ENCODE peak calls at places on chromosome 11, in five cellular contexts. One of them, this sample, is unnamed.

GRCh38 chr11:59787816-59788215 is 22.8 kb downstream of the MRPL16 start:
- DNase-seq in DMS153: no peak
- DNase-seq in caudate nucleus: no peak
- DNase-seq in HL-60: no peak
- DNase-seq in hypothalamus: no peak
- DNase-seq in this sample: no peak

GRCh38 chr11:35373284-35373933 is 45.9 kb downstream of the SLC1A2 start:
- DNase-seq in HL-60: no peak
- DNase-seq in DMS153: no peak
- DNase-seq in caudate nucleus: no peak
- DNase-seq in hypothalamus: no peak
- DNase-seq in this sample: no peak

GRCh38 chr11:32586576-32587190 is 3.1 kb downstream of the EIF3M start:
- DNase-seq in DMS153: no peak
- DNase-seq in hypothalamus: no peak
- DNase-seq in HL-60: no peak
- DNase-seq in caudate nucleus: peak; percentile 5
- DNase-seq in this sample: no peak

GRCh38 chr11:93545566-93545965 is 2.4 kb upstream of the SMCO4 start:
- DNase-seq in caudate nucleus: no peak
- DNase-seq in hypothalamus: no peak
- DNase-seq in HL-60: no peak
- DNase-seq in DMS153: no peak
- DNase-seq in this sample: no peak

GRCh38 chr11:127521413-127521812 is 520.8 kb upstream of the KIRREL3 start:
- DNase-seq in hypothalamus: no peak
- DNase-seq in caudate nucleus: no peak
- DNase-seq in HL-60: no peak
- DNase-seq in DMS153: no peak
- DNase-seq in this sample: no peak

GRCh38 chr11:135008412-135008811 is 596.4 kb upstream of the B3GAT1 start:
- DNase-seq in HL-60: no peak
- DNase-seq in DMS153: no peak
- DNase-seq in caudate nucleus: no peak
- DNase-seq in hypothalamus: no peak
- DNase-seq in this sample: no peak

GRCh38 chr11:121929581-121929980 is 186.4 kb downstream of the BLID start:
- DNase-seq in hypothalamus: peak; percentile 43
- DNase-seq in HL-60: no peak
- DNase-seq in DMS153: peak; percentile 39
- DNase-seq in caudate nucleus: peak; percentile 60
- DNase-seq in this sample: peak; percentile 25

GRCh38 chr11:77658213-77659013 is 20.8 kb upstream of the CLNS1A start:
- DNase-seq in DMS153: no peak
- DNase-seq in caudate nucleus: no peak
- DNase-seq in HL-60: no peak
- DNase-seq in hypothalamus: no peak
- DNase-seq in this sample: no peak

GRCh38 chr11:132886335-132886734 is 646.0 kb downstream of the OPCML start:
- DNase-seq in caudate nucleus: no peak
- DNase-seq in DMS153: no peak
- DNase-seq in hypothalamus: no peak
- DNase-seq in HL-60: no peak
- DNase-seq in this sample: no peak

GRCh38 chr11:44732564-44732963 is 5.8 kb downstream of the TSPAN18 start:
- DNase-seq in DMS153: no peak
- DNase-seq in HL-60: no peak
- DNase-seq in caudate nucleus: no peak
- DNase-seq in hypothalamus: no peak
- DNase-seq in this sample: no peak

GRCh38 chr11:14193644-14194043 is 165.3 kb downstream of the RRAS2 start:
- DNase-seq in HL-60: no peak
- DNase-seq in hypothalamus: no peak
- DNase-seq in DMS153: no peak
- DNase-seq in caudate nucleus: no peak
- DNase-seq in this sample: no peak

GRCh38 chr11:85766801-85767200 is 44.1 kb downstream of the SYTL2 start:
- DNase-seq in caudate nucleus: no peak
- DNase-seq in DMS153: no peak
- DNase-seq in HL-60: no peak
- DNase-seq in hypothalamus: no peak
- DNase-seq in this sample: no peak

GRCh38 chr11:59918494-59918893 is 19.7 kb upstream of the OOSP1 start:
- DNase-seq in caudate nucleus: no peak
- DNase-seq in DMS153: no peak
- DNase-seq in HL-60: no peak
- DNase-seq in hypothalamus: no peak
- DNase-seq in this sample: no peak

GRCh38 chr11:9916480-9916879 is 252.6 kb downstream of the SWAP70 start:
- DNase-seq in caudate nucleus: no peak
- DNase-seq in hypothalamus: no peak
- DNase-seq in HL-60: no peak
- DNase-seq in DMS153: no peak
- DNase-seq in this sample: no peak

GRCh38 chr11:120521176-120521575 is 9.6 kb downstream of the GRIK4 start:
- DNase-seq in HL-60: no peak
- DNase-seq in hypothalamus: no peak
- DNase-seq in DMS153: no peak
- DNase-seq in caudate nucleus: no peak
- DNase-seq in this sample: no peak

GRCh38 chr11:45959851-45960250 is 37.4 kb downstream of the LARGE2 start:
- DNase-seq in caudate nucleus: no peak
- DNase-seq in DMS153: no peak
- DNase-seq in hypothalamus: no peak
- DNase-seq in HL-60: no peak
- DNase-seq in this sample: no peak

GRCh38 chr11:34053161-34053686 is 1.7 kb downstream of the CAPRIN1 start:
- DNase-seq in HL-60: peak; percentile 83
- DNase-seq in caudate nucleus: peak; percentile 42
- DNase-seq in hypothalamus: peak; percentile 47
- DNase-seq in DMS153: peak; percentile 38
- DNase-seq in this sample: peak; percentile 21

This sample was measured in C1 segment of cervical spinal cord.